ENCODE peak calls at places on chromosomes 6 and 20, in four cellular contexts. Z is GM12878, H is HepG2, T is K562. N is an unnamed sample.
A peak's percentile ranks its signal among the peaks of the same experiment; 100 is the strongest.

GRCh38 chr20:41214666-41215065 is 77.3 kb downstream of the PLCG1 start:
- DNase-seq in Z (no peak), H (no peak), T (no peak), N (no peak)

GRCh38 chr6:9520417-9521151 is 894.3 kb downstream of the TFAP2A start:
- DNase-seq in Z (peak; percentile 25), H (no peak), T (no peak), N (no peak)

GRCh38 chr20:51428451-51429143 is 113.9 kb downstream of the NFATC2 start:
- DNase-seq in Z (no peak), H (peak; percentile 75), T (peak; percentile 9), N (peak; percentile 55)

GRCh38 chr6:116500969-116501433 is 10.4 kb upstream of the CALHM5 start:
- DNase-seq in Z (no peak), H (no peak), T (peak; percentile 83), N (no peak)

GRCh38 chr6:13653296-13653695 is 38.2 kb downstream of the NOL7 start:
- DNase-seq in Z (no peak), H (no peak), T (no peak), N (peak; percentile 15)

GRCh38 chr6:136548582-136549330 is 1.5 kb downstream of the MAP7 start:
- DNase-seq in Z (no peak), H (no peak), T (no peak), N (no peak)

GRCh38 chr6:2862712-2863174 is 21.1 kb upstream of the SERPINB1 start:
- DNase-seq in Z (peak; percentile 93), H (no peak), T (no peak), N (no peak)

GRCh38 chr6:84549912-84550311 is 214.5 kb downstream of the TBX18 start:
- DNase-seq in Z (no peak), H (no peak), T (peak; percentile 8), N (peak; percentile 16)

GRCh38 chr20:33914871-33915270 is 78.8 kb upstream of the RALY start:
- DNase-seq in Z (no peak), H (peak; percentile 51), T (no peak), N (no peak)

GRCh38 chr20:60009826-60010616 is 51.8 kb downstream of the CDH26 start:
- DNase-seq in Z (no peak), H (no peak), T (peak; percentile 18), N (no peak)

GRCh38 chr6:43910638-43911353 is 140.8 kb downstream of the VEGFA start:
- DNase-seq in Z (no peak), H (no peak), T (peak; percentile 73), N (no peak)

GRCh38 chr6:139010674-139011073 is 17.9 kb upstream of the ABRACL start:
- DNase-seq in Z (no peak), H (no peak), T (no peak), N (no peak)

GRCh38 chr6:4253604-4254211 is 118.3 kb upstream of the ECI2 start:
- DNase-seq in Z (no peak), H (peak; percentile 20), T (peak; percentile 24), N (no peak)

GRCh38 chr20:11229772-11230171 is 556.0 kb upstream of the JAG1 start:
- DNase-seq in Z (no peak), H (no peak), T (no peak), N (no peak)

GRCh38 chr6:109118955-109119354 is 23.6 kb downstream of the CEP57L1 start:
- DNase-seq in Z (no peak), H (no peak), T (no peak), N (no peak)

GRCh38 chr6:107603029-107603428 is 113.1 kb downstream of the SOBP start:
- DNase-seq in Z (no peak), H (no peak), T (no peak), N (no peak)

GRCh38 chr6:119312875-119313338 is 36.7 kb downstream of the MAN1A1 start:
- DNase-seq in Z (no peak), H (peak; percentile 24), T (peak; percentile 94), N (no peak)

GRCh38 chr6:71621918-71622519 is 264.3 kb upstream of the RIMS1 start:
- DNase-seq in Z (no peak), H (peak; percentile 2), T (no peak), N (peak; percentile 12)

GRCh38 chr6:118677193-118677592 is 25.8 kb upstream of the CEP85L start:
- DNase-seq in Z (no peak), H (no peak), T (peak; percentile 52), N (no peak)

GRCh38 chr6:107237992-107238660 is 122.8 kb upstream of the BEND3 start:
- DNase-seq in Z (no peak), H (no peak), T (no peak), N (no peak)

GRCh38 chr6:130371921-130372320 is 6.1 kb downstream of the TMEM200A start:
- DNase-seq in Z (no peak), H (no peak), T (no peak), N (no peak)

GRCh38 chr6:152394303-152394702 is 242.9 kb downstream of the SYNE1 start:
- DNase-seq in Z (no peak), H (no peak), T (no peak), N (no peak)

GRCh38 chr20:51563597-51564332 is 21.2 kb upstream of the NFATC2 start:
- DNase-seq in Z (no peak), H (peak; percentile 68), T (peak; percentile 87), N (peak; percentile 58)

GRCh38 chr6:118565317-118565960 is 17.3 kb downstream of the PLN start:
- DNase-seq in Z (peak; percentile 65), H (peak; percentile 36), T (peak; percentile 44), N (peak; percentile 17)

GRCh38 chr6:154202334-154202733 is 154.3 kb downstream of the IPCEF1 start:
- DNase-seq in Z (no peak), H (no peak), T (no peak), N (no peak)

GRCh38 chr20:63534831-63535651 is 2.1 kb downstream of the PTK6 start:
- DNase-seq in Z (no peak), H (no peak), T (no peak), N (no peak)

GRCh38 chr20:10449270-10449669 is 14.2 kb downstream of the SLX4IP start:
- DNase-seq in Z (no peak), H (no peak), T (no peak), N (no peak)

GRCh38 chr20:58308680-58309527 is 611 bp upstream of the RAB22A start:
- DNase-seq in Z (no peak), H (no peak), T (peak; percentile 49), N (peak; percentile 92)

GRCh38 chr20:33826270-33826897 is 15.2 kb downstream of the CHMP4B start:
- DNase-seq in Z (no peak), H (peak; percentile 88), T (peak; percentile 30), N (no peak)

GRCh38 chr20:62900692-62901584 is 25.4 kb downstream of the DIDO1 start:
- DNase-seq in Z (no peak), H (peak; percentile 70), T (peak; percentile 32), N (no peak)

GRCh38 chr6:8013763-8014162 is 50.4 kb downstream of the BLOC1S5 start:
- DNase-seq in Z (no peak), H (no peak), T (no peak), N (no peak)

GRCh38 chr20:59082077-59082740 is 39.6 kb upstream of the PRELID3B start:
- DNase-seq in Z (no peak), H (peak; percentile 30), T (peak; percentile 13), N (no peak)

DNA sequence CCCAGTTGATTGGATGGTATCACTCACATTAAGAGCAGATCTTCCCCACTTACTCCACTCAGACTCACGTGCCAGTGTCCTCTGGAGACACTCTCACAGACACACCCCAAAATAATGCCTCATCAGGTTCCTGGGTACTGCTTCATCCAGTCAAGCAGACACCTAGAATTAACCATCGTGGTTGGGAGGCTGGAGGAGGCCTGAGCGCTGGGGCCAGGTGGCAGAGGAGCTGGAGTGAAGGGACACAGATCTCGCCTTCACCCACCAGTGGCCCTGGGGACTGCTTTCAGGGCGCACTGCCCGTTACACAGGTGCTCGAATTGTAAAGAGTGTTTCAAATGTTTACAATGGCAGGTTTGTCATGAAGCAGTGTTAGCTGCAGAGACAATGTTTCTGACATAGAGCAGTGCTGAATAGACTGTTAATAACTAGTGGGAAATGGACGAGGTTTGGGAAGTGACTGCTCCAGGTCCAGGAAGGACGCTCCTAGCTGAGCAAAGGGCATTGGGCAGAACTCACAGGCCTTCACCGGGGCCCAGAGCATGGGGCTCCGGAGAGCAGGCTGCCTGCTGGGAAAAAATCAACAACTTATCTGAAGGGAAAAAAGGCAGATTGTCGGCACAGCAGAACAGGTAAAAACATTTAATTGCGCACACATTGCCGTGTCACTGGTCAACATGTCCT is 38.4 kb downstream of the TMEM242 start:
- DNase-seq in Z (no peak), H (no peak), T (no peak), N (no peak)
- H3K4me2 ChIP-seq in Z (no peak overlapping the region), H (peak overlapping the region; percentile 33), T (no peak overlapping the region), N (no peak overlapping the region)

GRCh38 chr6:166514196-166514595 is 72.3 kb downstream of the RAMACL start:
- DNase-seq in Z (no peak), H (no peak), T (no peak), N (no peak)

GRCh38 chr6:166509193-166509592 is 77.3 kb downstream of the RAMACL start:
- DNase-seq in Z (no peak), H (no peak), T (no peak), N (no peak)

GRCh38 chr6:166515072-166515810 is 71.2 kb downstream of the RAMACL start:
- DNase-seq in Z (no peak), H (peak; percentile 14), T (peak; percentile 12), N (no peak)

GRCh38 chr6:166511316-166511715 is 75.2 kb downstream of the RAMACL start:
- DNase-seq in Z (no peak), H (no peak), T (no peak), N (no peak)

DNA sequence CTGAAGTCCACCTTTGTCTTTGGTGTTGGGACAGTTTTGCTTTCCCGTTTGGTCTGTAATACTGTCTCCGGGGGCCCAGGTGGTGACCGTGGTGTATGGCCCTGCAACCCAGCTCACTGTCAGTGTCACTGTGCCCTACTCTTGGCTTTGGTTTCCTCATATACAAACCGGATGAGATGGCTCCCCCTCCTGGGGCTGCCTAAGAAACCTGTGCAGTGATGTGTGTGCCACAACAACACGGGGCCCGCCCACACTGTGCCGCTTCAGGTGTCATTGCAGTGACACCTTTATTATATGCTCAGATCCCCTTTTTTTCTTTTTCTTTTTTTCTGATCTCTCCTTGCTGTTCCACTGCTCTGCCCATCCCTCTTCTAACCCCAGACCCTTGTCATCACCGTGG is 73.9 kb downstream of the RAMACL start:
- DNase-seq in Z (no peak), H (no peak), T (peak; percentile 14), N (no peak)
- TF ChIP-seq CHD2 in Z (no peak), H (no peak), T (no peak), N (no peak)

GRCh38 chr6:161137839-161138544 is 135.9 kb downstream of the AGPAT4 start:
- DNase-seq in Z (no peak), H (no peak), T (no peak), N (no peak)
- TF ChIP-seq FOXM1 in Z (no peak), H (no peak), T (no peak), N (no peak)

GRCh38 chr6:39084506-39084905 is 30.5 kb downstream of the SAYSD1 start:
- DNase-seq in Z (no peak), H (no peak), T (no peak), N (no peak)
- H3K4me2 ChIP-seq in Z (no peak overlapping the region), H (no peak overlapping the region), T (no peak overlapping the region), N (no peak overlapping the region)

GRCh38 chr20:47868744-47869143 is 83.5 kb upstream of the SULF2 start:
- DNase-seq in Z (no peak), H (no peak), T (no peak), N (no peak)
- TF ChIP-seq CHD2 in Z (no peak), H (no peak), T (no peak), N (no peak)